ENCODE peak calls at places on chromosome 4, in five cellular contexts. K is vagina, Z is A549, R is HCT116, V is heart left ventricle. U is an unnamed sample.

GRCh38 chr4:38106886-38107514 is 146.8 kb downstream of the PTTG2 start:
- DNase-seq in K (no peak), R (no peak), V (no peak), Z (no peak), U (no peak)

GRCh38 chr4:170068438-170069128 is 21.2 kb downstream of the AADAT start:
- DNase-seq in Z (no peak), K (no peak), R (no peak), V (no peak), U (no peak)

GRCh38 chr4:15428611-15429010 is 778 bp downstream of the C1QTNF7 start:
- DNase-seq in K (no peak), R (no peak), Z (no peak), V (no peak), U (no peak)

GRCh38 chr4:99763635-99764101 is 53.0 kb upstream of the DAPP1 start:
- DNase-seq in K (no peak), Z (peak), R (peak), V (no peak), U (no peak)

GRCh38 chr4:70657326-70657725 is 9.0 kb downstream of the JCHAIN start:
- DNase-seq in K (no peak), Z (no peak), R (no peak), V (no peak), U (no peak)

GRCh38 chr4:3239998-3240920 is 8.7 kb upstream of the MSANTD1 start:
- DNase-seq in V (no peak), R (no peak), Z (no peak), K (no peak), U (no peak)

GRCh38 chr4:32735856-32736590 is 2015.9 kb downstream of the PCDH7 start:
- DNase-seq in K (no peak), Z (no peak), R (no peak), V (no peak), U (no peak)

GRCh38 chr4:29853843-29854242 is 866.3 kb upstream of the PCDH7 start:
- DNase-seq in Z (no peak), R (no peak), V (no peak), K (no peak), U (no peak)

GRCh38 chr4:176774852-176775251 is 17.9 kb downstream of the VEGFC start:
- DNase-seq in Z (no peak), R (no peak), K (no peak), V (no peak), U (no peak)

GRCh38 chr4:183399166-183399565 is 45.3 kb upstream of the CDKN2AIP start:
- DNase-seq in V (no peak), R (no peak), K (no peak), Z (no peak), U (no peak)

GRCh38 chr4:139556071-139556734 is at the start of gene SETD7:
- DNase-seq in R (peak), V (peak), K (no peak), Z (peak), U (peak)
- TF ChIP-seq POLR2A in R (peak), V (peak), K (no peak), Z (peak), U (no peak)

GRCh38 chr4:100906973-100907372 is 389.2 kb upstream of the EMCN start:
- DNase-seq in K (no peak), V (no peak), R (no peak), Z (no peak), U (no peak)
- H3K4me3 ChIP-seq in K (no peak), V (no peak), R (no peak), Z (no peak), U (no peak)

GRCh38 chr4:114209589-114209988 is 230.1 kb upstream of the ARSJ start:
- DNase-seq in V (no peak), Z (no peak), K (no peak), R (no peak), U (no peak)
- TF ChIP-seq POLR2A in V (no peak), Z (no peak), K (no peak), R (no peak), U (no peak)

GRCh38 chr4:7389101-7389701 is 45.5 kb downstream of the PSAPL1 start:
- DNase-seq in V (no peak), K (no peak), Z (no peak), R (no peak), U (peak)
- H3K4me3 ChIP-seq in V (no peak), K (no peak), Z (no peak), R (no peak), U (no peak)

DNA sequence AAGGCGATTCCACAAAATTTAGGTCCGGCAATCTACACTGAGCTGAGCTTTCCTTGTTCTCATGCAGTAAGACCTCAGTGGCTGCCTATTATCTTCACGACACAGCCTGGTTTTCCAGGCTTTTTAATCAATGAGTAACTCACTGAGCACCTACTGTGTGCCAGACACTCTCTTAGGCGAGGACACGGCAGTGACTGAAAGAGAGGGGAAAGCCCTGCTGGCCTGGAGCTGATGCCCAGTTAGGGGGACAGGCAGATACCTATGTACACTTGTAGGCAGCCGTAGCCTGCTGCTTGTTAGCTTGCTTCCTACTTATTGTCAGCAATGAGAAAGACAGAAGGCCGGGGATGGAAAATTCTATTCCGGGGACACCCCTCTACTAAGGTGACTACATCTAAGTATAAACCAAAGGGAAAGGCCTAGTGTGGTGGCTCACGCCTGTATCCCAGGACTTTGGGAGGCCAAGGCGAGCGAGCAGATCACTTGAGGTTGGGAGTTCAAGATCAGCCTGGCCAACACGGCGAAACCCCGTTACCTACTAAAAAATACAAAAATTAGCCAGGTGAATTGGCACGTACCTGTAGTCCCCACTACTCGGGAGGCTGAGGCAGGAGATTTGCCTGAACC is 3.8 kb downstream of the WDR1 start:
- DNase-seq in R (no peak), V (no peak), Z (no peak), K (no peak), U (no peak)
- TF ChIP-seq POLR2A in R (no peak), V (no peak), Z (no peak), K (no peak), U (no peak)

DNA sequence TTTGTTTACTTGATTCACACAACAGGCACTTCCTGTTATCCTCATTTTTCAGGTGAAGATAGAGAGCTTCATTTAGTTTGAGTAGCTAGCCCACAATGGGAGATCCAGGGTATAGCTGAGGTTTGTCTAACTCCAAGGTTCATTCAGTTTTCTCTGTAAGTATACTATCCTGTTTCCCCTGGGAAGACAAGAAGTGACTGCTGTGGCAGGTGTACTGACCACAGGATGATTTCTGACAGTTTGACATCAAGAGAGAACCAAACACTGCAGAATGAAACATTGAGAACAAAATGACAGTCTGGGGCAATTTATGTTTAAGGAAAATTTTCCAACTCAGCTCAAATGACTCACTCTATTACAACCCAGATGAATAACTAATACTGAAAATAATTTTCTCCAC is 958.0 kb downstream of the STPG2 start:
- DNase-seq in R (no peak), Z (no peak), K (no peak), V (no peak), U (no peak)
- H3K4me3 ChIP-seq in R (no peak), Z (no peak), K (no peak), V (no peak), U (no peak)

GRCh38 chr4:46250997-46251396 is 127.1 kb upstream of the GABRG1 start:
- DNase-seq in V (no peak), R (no peak), Z (no peak), K (no peak), U (no peak)

GRCh38 chr4:46249106-46249505 is 125.3 kb upstream of the GABRG1 start:
- DNase-seq in Z (no peak), K (no peak), V (no peak), R (no peak), U (no peak)

GRCh38 chr4:46258436-46258835 is 131.5 kb downstream of the GABRA2 start:
- DNase-seq in R (no peak), K (no peak), V (no peak), Z (no peak), U (no peak)

DNA sequence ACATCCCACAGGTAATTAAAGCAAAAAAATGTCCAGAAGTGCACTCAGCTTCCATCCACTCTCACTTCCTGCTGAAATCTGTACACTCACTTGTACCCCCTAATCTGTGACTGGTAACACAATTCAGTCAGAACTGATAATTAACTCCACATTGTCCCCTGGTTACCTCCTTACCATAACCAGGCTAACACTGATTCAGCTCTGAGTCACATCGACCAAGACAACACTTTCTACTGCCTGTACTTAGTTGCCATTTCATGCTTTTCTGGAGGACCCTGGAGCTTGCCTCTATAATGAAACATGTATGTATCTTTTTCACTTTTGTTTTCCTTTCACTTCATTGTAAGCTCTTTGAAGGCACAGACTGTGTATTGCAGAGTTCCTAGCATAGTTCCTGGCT is 130.9 kb upstream of the GABRG1 start:
- DNase-seq in K (no peak), R (no peak), V (no peak), Z (no peak), U (no peak)
- TF ChIP-seq POLR2A in K (no peak), R (no peak), V (no peak), Z (no peak), U (no peak)

DNA sequence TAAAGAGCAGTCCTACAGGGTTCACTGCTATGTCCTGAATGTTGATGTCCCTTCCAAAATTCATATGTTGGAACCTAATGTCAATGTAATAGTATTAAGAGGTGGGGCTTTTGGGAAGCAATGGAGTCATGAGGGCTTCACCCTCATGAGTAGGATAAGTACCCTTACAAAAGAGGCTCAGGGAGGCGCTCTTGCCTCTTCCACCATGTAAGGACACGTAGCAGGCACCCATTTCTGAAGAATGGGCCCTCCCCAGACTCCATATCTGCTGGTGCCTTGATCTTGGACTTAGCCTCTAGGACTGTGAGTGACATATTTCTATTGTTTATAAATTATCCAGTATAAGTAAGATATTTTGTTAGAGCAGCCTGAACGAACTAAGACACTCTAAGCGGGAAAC is 15.8 kb downstream of the MED28 start:
- DNase-seq in V (no peak), Z (no peak), R (no peak), K (no peak), U (no peak)
- H3K4me3 ChIP-seq in V (no peak), Z (no peak), R (no peak), K (no peak), U (no peak)

DNA sequence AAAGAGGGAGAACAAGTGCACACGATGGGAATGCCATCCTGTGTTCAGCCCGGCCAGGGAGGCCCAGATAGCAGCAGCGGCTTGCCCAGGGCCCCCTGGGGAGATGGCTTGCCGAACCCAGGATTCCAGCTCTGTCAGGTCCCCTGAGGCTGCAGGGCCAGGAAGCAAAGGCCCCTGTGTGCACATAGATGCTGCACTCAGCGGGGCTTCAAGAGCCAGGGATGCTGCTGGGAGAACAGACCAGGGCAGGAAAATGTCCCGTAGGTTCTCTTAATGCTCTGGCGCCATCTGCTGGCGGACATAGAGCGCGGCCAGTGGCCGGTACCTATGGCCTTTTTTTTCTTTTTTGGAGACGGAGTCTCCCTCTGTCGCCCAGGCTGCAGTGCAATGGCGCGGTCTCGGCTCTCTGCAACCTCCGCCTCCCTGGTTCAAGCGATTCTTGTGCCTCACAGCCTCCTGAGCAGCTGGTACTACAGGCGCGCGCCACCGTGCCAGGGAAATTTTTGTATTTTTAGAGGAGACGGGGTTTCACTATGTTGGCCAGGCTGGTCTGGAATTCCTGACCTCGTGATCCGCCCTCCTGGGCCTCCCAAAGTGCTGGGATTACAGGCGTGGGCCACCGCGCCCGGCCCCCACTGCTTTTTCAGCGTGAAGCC is 22.4 kb downstream of the MED28 start:
- DNase-seq in V (peak), R (peak), K (no peak), Z (peak), U (peak)
- TF ChIP-seq POLR2A in V (no peak), R (no peak), K (no peak), Z (no peak), U (no peak)

DNA sequence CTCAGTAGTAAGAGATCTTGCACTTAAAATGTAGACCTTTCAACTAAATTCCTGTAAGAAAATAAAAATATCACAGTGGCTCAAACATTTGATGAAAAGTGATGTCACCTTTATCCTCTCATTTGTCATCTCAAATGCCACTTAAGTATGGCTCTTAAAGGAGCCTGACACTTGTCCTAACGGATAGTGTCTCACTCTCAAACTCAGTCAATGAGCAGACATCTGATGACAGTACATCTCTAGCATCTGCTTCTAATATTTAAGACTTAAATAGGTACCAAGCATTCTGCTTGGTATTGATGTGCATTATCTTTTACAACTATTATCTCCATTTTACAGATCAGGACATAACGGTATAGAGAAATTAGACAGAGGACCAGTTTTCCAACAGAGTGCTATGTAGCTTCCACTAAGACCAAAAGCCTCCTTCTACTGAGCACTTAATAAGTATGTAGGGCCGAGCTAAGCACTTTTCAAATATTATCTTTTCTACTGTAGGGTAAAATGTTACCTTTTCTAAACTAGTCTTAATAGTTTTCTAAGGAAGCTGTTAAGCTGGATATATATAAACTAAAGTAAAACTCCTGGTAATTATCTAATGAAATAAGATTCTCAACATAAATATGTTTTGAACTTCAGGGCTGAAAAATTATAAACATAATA is 110.2 kb downstream of the PDE5A start:
- DNase-seq in V (no peak), K (no peak), R (no peak), Z (no peak), U (no peak)
- H3K4me3 ChIP-seq in V (no peak), K (no peak), R (no peak), Z (no peak), U (no peak)

U was measured in stomach.